ENCODE peak calls at places on chromosomes 16 and 17, in eight cellular contexts. E, O, W, S, U, K, R and B are unnamed samples.
A peak's percentile ranks its signal among the peaks of the same experiment; 100 is the strongest.

GRCh38 chr16:68247400-68247799 is 2.2 kb downstream of the PLA2G15 start:
- DNase-seq in R (no peak), W (no peak), O (no peak), U (no peak), S (no peak), K (no peak), E (no peak), B (peak; percentile 62)

GRCh38 chr16:81600275-81600674 is 155.7 kb downstream of the CMIP start:
- DNase-seq in W (no peak), E (peak; percentile 61), R (no peak), O (peak; percentile 84), U (no peak), S (no peak), K (no peak), B (no peak)

GRCh38 chr17:67027031-67027628 is 17.2 kb upstream of the CACNG1 start:
- DNase-seq in E (no peak), W (no peak), U (no peak), S (no peak), K (peak; percentile 50), R (no peak), O (peak; percentile 4), B (peak; percentile 70)

GRCh38 chr17:21286771-21287702 is 2.5 kb downstream of the MAP2K3 start:
- DNase-seq in W (peak; percentile 78), S (no peak), U (no peak), O (no peak), R (no peak), K (no peak), E (peak; percentile 59), B (no peak)

GRCh38 chr17:28743243-28744103 is at the start of gene TRAF4:
- DNase-seq in S (peak; percentile 86), U (peak; percentile 76), E (peak; percentile 82), O (peak; percentile 85), W (no peak), R (peak; percentile 75), K (peak; percentile 79), B (peak; percentile 89)

GRCh38 chr17:27402943-27403342 is 53.3 kb upstream of the KSR1 start:
- DNase-seq in R (no peak), E (no peak), O (no peak), U (no peak), W (no peak), S (no peak), K (no peak), B (no peak)

GRCh38 chr17:38605230-38605851 is 411 bp downstream of the SRCIN1 start:
- DNase-seq in U (no peak), R (no peak), O (no peak), E (no peak), W (no peak), K (no peak), S (no peak), B (peak; percentile 44)

GRCh38 chr16:67865318-67865717 is 7.5 kb upstream of the EDC4 start:
- DNase-seq in R (no peak), W (no peak), U (no peak), E (peak; percentile 34), S (no peak), K (no peak), O (no peak), B (no peak)

GRCh38 chr17:52025231-52025630 is 133.3 kb downstream of the CA10 start:
- DNase-seq in O (peak; percentile 63), K (no peak), U (no peak), W (no peak), S (no peak), E (peak; percentile 30), R (no peak), B (no peak)

GRCh38 chr17:80742091-80742490 is 197.5 kb downstream of the RPTOR start:
- DNase-seq in K (no peak), O (no peak), E (no peak), S (no peak), W (no peak), U (no peak), R (no peak), B (no peak)

GRCh38 chr17:8463089-8463488 is 27.4 kb downstream of the NDEL1 start:
- DNase-seq in S (no peak), W (no peak), O (no peak), U (no peak), K (no peak), R (no peak), E (peak; percentile 12), B (no peak)

GRCh38 chr16:56950881-56951771 is 10.6 kb upstream of the CETP start:
- DNase-seq in U (no peak), E (peak; percentile 16), S (peak; percentile 75), W (no peak), O (no peak), K (peak; percentile 23), R (peak; percentile 46), B (peak; percentile 46)

GRCh38 chr16:88387177-88387576 is 4.4 kb downstream of the ZNF469 start:
- DNase-seq in K (peak; percentile 15), S (no peak), E (no peak), O (no peak), R (no peak), W (no peak), U (no peak), B (no peak)

GRCh38 chr16:12866981-12867551 is 34.3 kb upstream of the SHISA9 start:
- DNase-seq in S (no peak), O (no peak), R (no peak), W (no peak), E (no peak), K (no peak), U (no peak), B (no peak)

GRCh38 chr16:15811778-15812750 is 44.8 kb downstream of the MYH11 start:
- DNase-seq in O (peak; percentile 93), U (no peak), R (no peak), S (peak; percentile 72), W (peak; percentile 84), E (peak; percentile 86), K (no peak), B (no peak)

GRCh38 chr17:44502598-44503079 is 567 bp downstream of the GPATCH8 start:
- DNase-seq in S (no peak), E (peak; percentile 47), K (no peak), U (no peak), R (no peak), O (peak; percentile 6), W (no peak), B (no peak)

DNA sequence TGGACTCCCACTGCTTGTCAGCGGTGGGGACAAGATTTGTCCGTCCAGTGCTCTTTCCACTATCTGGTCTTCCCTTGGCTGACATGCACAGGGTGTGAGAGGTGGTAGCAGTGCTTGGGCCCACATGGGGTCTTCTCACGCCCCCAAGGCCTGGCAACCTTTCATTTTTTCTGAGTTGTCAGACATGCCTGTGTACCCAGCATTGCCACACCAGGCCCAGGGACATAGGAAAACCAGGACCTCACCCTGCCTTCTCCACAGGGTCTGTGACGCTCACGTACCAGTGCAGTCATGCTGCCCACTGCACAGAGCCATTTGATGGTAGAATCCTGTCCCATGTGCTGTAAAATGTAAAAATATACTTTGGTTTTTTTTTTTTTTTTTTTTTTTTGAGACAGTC is 57.8 kb downstream of the B9D1 start:
- DNase-seq in W (no peak), S (peak; percentile 62), K (no peak), E (no peak), R (no peak), O (no peak), U (no peak), B (no peak)
- H3K27ac ChIP-seq in W (no peak overlapping the region), S (no peak overlapping the region), K (peak overlapping the region; percentile 70), E (no peak overlapping the region), R (no peak overlapping the region), O (no peak overlapping the region), U (peak overlapping the region; percentile 36), B (peak overlapping the region; percentile 69)

DNA sequence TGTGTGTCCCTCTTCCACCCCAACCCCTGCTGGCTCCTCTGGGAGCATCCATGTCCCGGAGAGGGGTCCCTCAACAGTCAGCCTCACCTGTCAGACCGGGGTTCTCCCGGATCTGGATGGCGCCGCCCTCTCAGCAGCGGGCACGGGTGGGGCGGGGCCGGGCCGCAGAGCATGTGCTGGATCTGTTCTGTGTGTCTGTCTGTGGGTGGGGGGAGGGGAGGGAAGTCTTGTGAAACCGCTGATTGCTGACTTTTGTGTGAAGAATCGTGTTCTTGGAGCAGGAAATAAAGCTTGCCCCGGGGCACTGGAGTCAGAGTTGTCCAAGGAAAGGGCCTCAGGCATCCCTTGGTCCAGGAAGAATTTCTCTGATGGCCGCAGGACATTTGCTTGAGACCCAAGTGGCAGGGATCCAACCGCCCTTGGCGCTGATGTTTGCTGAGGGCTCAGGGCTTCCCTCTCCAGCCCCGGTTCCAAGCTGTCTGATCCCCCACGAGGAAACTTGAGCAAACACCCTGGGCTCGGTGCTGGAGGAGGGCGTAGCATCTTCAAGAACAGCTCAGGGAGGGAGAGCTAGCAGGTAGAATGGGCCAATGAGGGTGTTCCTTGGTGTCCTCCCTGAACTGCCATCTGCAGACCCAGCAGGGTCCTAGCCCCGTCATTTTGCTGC is 4.5 kb downstream of the NXPH3 start:
- DNase-seq in S (no peak), W (no peak), U (no peak), R (no peak), K (no peak), O (no peak), E (no peak), B (no peak)
- H3K4me3 ChIP-seq in S (no peak overlapping the region), W (no peak overlapping the region), U (no peak overlapping the region), R (no peak overlapping the region), K (no peak overlapping the region), O (no peak overlapping the region), E (no peak overlapping the region), B (no peak overlapping the region)

GRCh38 chr17:17508641-17509591 is 12.7 kb upstream of the RASD1 start:
- DNase-seq in W (no peak), U (no peak), K (peak; percentile 7), S (no peak), O (no peak), E (no peak), R (no peak), B (no peak)
- H3K27ac ChIP-seq in W (no peak overlapping the region), U (no peak overlapping the region), K (no peak overlapping the region), S (no peak overlapping the region), O (no peak overlapping the region), E (no peak overlapping the region), R (no peak overlapping the region), B (no peak overlapping the region)

GRCh38 chr16:80129791-80130190 is 411.0 kb upstream of the DYNLRB2 start:
- DNase-seq in S (no peak), E (no peak), U (no peak), W (no peak), K (no peak), R (no peak), O (no peak), B (no peak)

GRCh38 chr16:80121522-80121909 is 419.3 kb upstream of the DYNLRB2 start:
- DNase-seq in S (no peak), R (no peak), U (no peak), W (no peak), E (no peak), O (no peak), K (no peak), B (no peak)

GRCh38 chr16:80123189-80123588 is 417.6 kb upstream of the DYNLRB2 start:
- DNase-seq in O (peak; percentile 68), U (no peak), K (no peak), S (no peak), W (no peak), R (no peak), E (no peak), B (no peak)

GRCh38 chr16:80122155-80122554 is 418.6 kb upstream of the DYNLRB2 start:
- DNase-seq in E (no peak), W (no peak), R (no peak), U (peak; percentile 70), K (peak; percentile 47), O (peak; percentile 64), S (peak; percentile 81), B (peak; percentile 67)

DNA sequence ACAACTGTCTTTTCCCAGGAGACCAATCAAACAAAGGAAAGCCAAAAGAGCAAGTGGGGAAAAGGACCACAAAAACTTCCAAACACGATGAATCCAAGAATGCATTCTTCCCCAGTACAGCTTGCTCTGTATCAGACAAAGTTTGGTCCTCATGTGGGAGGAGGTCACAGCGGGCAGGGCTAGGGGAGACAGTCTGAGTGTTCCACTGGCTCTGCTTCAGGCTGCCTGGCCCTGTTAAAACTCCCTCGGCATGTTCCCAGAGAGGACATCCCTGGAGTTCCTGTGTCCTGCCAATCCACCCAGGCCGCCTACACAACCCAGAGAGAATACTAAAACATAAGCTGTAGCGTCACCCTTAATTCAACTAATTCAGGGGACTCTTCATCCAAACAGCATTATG is 415.1 kb upstream of the DYNLRB2 start:
- DNase-seq in U (peak; percentile 44), O (no peak), E (no peak), K (peak; percentile 47), R (no peak), S (peak; percentile 63), W (no peak), B (no peak)
- H3K4me3 ChIP-seq in U (no peak overlapping the region), O (no peak overlapping the region), E (no peak overlapping the region), K (no peak overlapping the region), R (no peak overlapping the region), S (no peak overlapping the region), W (no peak overlapping the region), B (no peak overlapping the region)